ENCODE peak calls at places on chromosomes 3 and 15, in ten cellular contexts. D is fibroblast of pulmonary artery; V is IMR-90; E is heart right ventricle; Y is AG10803; O is A549; M is WTC11; W is neural progenitor cell; Q is activated CD8-positive, alpha-beta T cell treated with anti-CD3 and anti-CD28 coated beads for 36 hours; L is nephron progenitor cell. F is an unnamed sample.

GRCh38 chr15:87419341-87419740 is 837.2 kb downstream of the NTRK3 start:
- DNase-seq in D (no peak), V (no peak), E (no peak), Y (peak; percentile 29), O (no peak), M (no peak), W (no peak), Q (no peak), L (no peak), F (peak; percentile 2)

GRCh38 chr3:10867384-10867783 is 51.4 kb downstream of the SLC6A11 start:
- DNase-seq in D (peak; percentile 24), V (no peak), E (no peak), Y (peak; percentile 1), O (no peak), M (peak; percentile 60), W (peak; percentile 78), Q (peak; percentile 4), L (peak; percentile 78), F (no peak)

GRCh38 chr3:83934208-83935150 is 1024.3 kb upstream of the CADM2 start:
- DNase-seq in D (no peak), V (no peak), E (no peak), Y (no peak), O (no peak), M (no peak), W (no peak), Q (no peak), L (no peak), F (peak; percentile 98)

GRCh38 chr3:10790713-10791112 is 25.3 kb upstream of the SLC6A11 start:
- DNase-seq in D (no peak), V (no peak), E (no peak), Y (no peak), O (no peak), M (no peak), W (no peak), Q (no peak), L (no peak), F (no peak)

GRCh38 chr3:65483475-65483874 is 555.2 kb downstream of the MAGI1 start:
- DNase-seq in D (peak; percentile 41), V (no peak), E (peak; percentile 44), Y (peak; percentile 72), O (no peak), M (peak; percentile 25), W (peak; percentile 31), Q (no peak), L (no peak), F (peak; percentile 41)

GRCh38 chr15:96896766-96897165 is 566.3 kb downstream of the NR2F2 start:
- DNase-seq in D (no peak), V (no peak), E (no peak), Y (no peak), O (no peak), M (no peak), W (no peak), Q (no peak), L (no peak), F (no peak)

GRCh38 chr15:40776537-40777141 is 6.9 kb downstream of the C15orf62 start:
- DNase-seq in D (peak; percentile 42), V (peak; percentile 41), E (no peak), Y (peak; percentile 82), O (no peak), M (no peak), W (no peak), Q (peak; percentile 83), L (no peak), F (no peak)

GRCh38 chr3:42501681-42502428 is 588 bp upstream of the VIPR1 start:
- DNase-seq in D (peak; percentile 61), V (peak; percentile 2), E (peak; percentile 72), Y (no peak), O (no peak), M (peak; percentile 53), W (peak; percentile 67), Q (peak; percentile 70), L (peak; percentile 47), F (peak; percentile 31)

GRCh38 chr15:71112429-71112828 is 2.8 kb upstream of the THSD4 start:
- DNase-seq in D (no peak), V (peak; percentile 41), E (no peak), Y (no peak), O (no peak), M (no peak), W (no peak), Q (no peak), L (no peak), F (no peak)

GRCh38 chr15:52790941-52791751 is 1.0 kb upstream of the ONECUT1 start:
- DNase-seq in D (no peak), V (peak; percentile 7), E (no peak), Y (no peak), O (no peak), M (peak; percentile 69), W (peak; percentile 83), Q (no peak), L (peak; percentile 57), F (no peak)

GRCh38 chr3:187211532-187212274 is 14.4 kb downstream of the RTP1 start:
- DNase-seq in D (no peak), V (peak; percentile 38), E (no peak), Y (peak; percentile 87), O (no peak), M (no peak), W (no peak), Q (no peak), L (no peak), F (peak; percentile 59)

GRCh38 chr15:69973102-69973714 is 124.5 kb downstream of the TLE3 start:
- DNase-seq in D (peak; percentile 64), V (peak; percentile 37), E (no peak), Y (peak; percentile 22), O (peak; percentile 48), M (no peak), W (peak; percentile 54), Q (peak; percentile 67), L (peak; percentile 29), F (peak; percentile 64)

GRCh38 chr3:159271799-159272512 is 470.1 kb downstream of the MFSD1 start:
- DNase-seq in D (no peak), V (no peak), E (no peak), Y (no peak), O (no peak), M (no peak), W (no peak), Q (no peak), L (no peak), F (no peak)

GRCh38 chr3:182618085-182618732 is 175.1 kb upstream of the ATP11B start:
- DNase-seq in D (peak; percentile 10), V (no peak), E (no peak), Y (peak; percentile 1), O (no peak), M (no peak), W (peak; percentile 79), Q (peak; percentile 4), L (peak; percentile 15), F (peak; percentile 70)

GRCh38 chr15:66167854-66168253 is 85.7 kb downstream of the MEGF11 start:
- DNase-seq in D (no peak), V (no peak), E (no peak), Y (no peak), O (no peak), M (no peak), W (no peak), Q (no peak), L (no peak), F (no peak)
- TF ChIP-seq CTCF in D (no peak), V (no peak), E (no peak), Y (no peak), O (no peak), M (no peak), W (no peak), Q (no peak), L (no peak), F (no peak)

GRCh38 chr15:74410502-74410901 is 23.3 kb downstream of the SEMA7A start:
- DNase-seq in D (no peak), V (no peak), E (no peak), Y (no peak), O (no peak), M (no peak), W (no peak), Q (no peak), L (no peak), F (no peak)
- TF ChIP-seq CTCF in D (no peak), V (no peak), E (no peak), Y (no peak), O (no peak), M (no peak), W (no peak), Q (no peak), L (no peak), F (no peak)

DNA sequence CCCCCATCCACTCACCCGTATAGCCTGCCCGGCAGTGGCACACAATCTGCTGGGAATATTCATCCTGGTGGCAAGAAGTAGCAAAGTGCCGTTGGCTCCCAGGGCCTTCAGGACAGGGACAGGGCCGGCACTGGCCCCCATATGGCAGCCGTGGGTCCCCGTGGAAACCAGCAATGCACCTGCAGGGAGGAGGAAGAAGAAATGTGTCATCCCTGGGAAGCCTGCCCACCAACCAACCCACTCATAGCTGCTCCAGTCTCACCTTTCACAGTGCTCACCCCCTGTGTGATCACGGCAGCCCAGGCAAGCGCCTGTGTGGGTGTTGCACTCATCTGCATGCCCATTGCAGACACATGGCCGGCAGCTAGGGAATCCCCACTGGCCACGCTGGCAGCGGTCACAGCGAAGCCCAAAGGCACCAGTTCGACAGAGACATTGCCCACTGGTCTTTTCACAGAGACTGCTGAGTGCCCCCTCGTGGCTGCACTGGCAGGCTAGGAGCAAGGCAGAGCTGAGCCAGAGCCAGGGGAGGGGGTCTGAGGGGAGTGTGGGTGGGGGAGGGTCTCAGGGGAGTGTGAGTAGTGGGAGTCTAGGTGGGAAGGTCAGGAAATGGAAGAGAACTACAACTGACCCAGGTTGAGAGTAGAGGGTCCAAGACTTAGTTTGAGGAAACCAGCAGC is 4.5 kb upstream of the USP19 start:
- DNase-seq in D (no peak), V (peak; percentile 59), E (no peak), Y (no peak), O (no peak), M (peak; percentile 26), W (no peak), Q (peak; percentile 10), L (peak; percentile 21), F (no peak)
- TF ChIP-seq CTCF in D (no peak), V (no peak), E (no peak), Y (no peak), O (peak; percentile 8), M (no peak), W (peak; percentile 19), Q (no peak), L (no peak), F (no peak)

DNA sequence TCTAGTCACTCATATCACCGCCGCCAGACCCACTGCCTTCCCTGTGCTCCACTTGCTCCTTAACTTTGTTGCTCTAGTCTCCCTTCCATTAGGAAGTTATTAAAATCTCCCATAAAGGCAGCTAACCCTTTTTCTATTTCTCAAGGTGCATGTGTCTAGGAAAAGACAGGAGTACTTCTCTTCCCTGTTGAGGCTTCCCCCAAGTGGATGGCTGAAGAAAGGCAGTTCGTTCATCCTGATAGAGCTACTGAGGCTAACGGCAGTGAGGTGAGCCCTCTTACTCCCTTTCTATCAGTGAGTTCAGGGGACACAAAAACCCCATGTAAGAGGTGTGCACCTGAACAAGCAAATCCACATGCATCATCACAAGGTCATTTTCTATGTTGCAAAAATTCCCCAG is 397.8 kb downstream of the IGSF11 start:
- DNase-seq in D (no peak), V (no peak), E (no peak), Y (no peak), O (no peak), M (no peak), W (peak; percentile 42), Q (no peak), L (no peak), F (peak; percentile 27)
- TF ChIP-seq CTCF in D (no peak), V (peak; percentile 5), E (no peak), Y (no peak), O (no peak), M (peak; percentile 9), W (peak; percentile 48), Q (no peak), L (peak; percentile 30), F (peak; percentile 45)